ENCODE peak calls at places on chromosome 12, in eight cellular contexts. D is HepG2, S is endothelial cell of umbilical vein, X is A549, M is K562, P is HCT116, Q is GM12878, I is H1. C is an unnamed sample.

GRCh38 chr12:124123432-124124015 is 150.5 kb downstream of the ZNF664 start:
- DNase-seq in M (no peak), Q (no peak), I (no peak), D (no peak), X (no peak), P (no peak), S (no peak), C (no peak)

GRCh38 chr12:119288559-119288958 is 46.0 kb upstream of the CCDC60 start:
- DNase-seq in Q (no peak), I (no peak), M (no peak), S (no peak), D (no peak), X (no peak), P (no peak), C (no peak)

GRCh38 chr12:6110006-6110405 is 14.5 kb downstream of the VWF start:
- DNase-seq in P (no peak), S (no peak), D (no peak), X (no peak), M (no peak), Q (no peak), I (no peak), C (no peak)

GRCh38 chr12:91993287-91994028 is 152.2 kb downstream of the BTG1 start:
- DNase-seq in P (no peak), M (no peak), Q (no peak), I (no peak), D (no peak), S (peak), X (no peak), C (no peak)

GRCh38 chr12:51200806-51201205 is 17.1 kb downstream of the POU6F1 start:
- DNase-seq in I (no peak), D (no peak), S (no peak), X (no peak), M (no peak), Q (no peak), P (no peak), C (no peak)

GRCh38 chr12:3224530-3224903 is 147.3 kb downstream of the TSPAN9 start:
- DNase-seq in P (no peak), D (no peak), S (no peak), Q (no peak), X (no peak), I (no peak), M (no peak), C (no peak)

GRCh38 chr12:67052981-67053380 is 216.2 kb upstream of the CAND1 start:
- DNase-seq in X (no peak), D (no peak), I (no peak), Q (no peak), S (no peak), M (no peak), P (no peak), C (no peak)

GRCh38 chr12:4214912-4215861 is 58.4 kb upstream of the CCND2 start:
- DNase-seq in M (peak), D (no peak), Q (peak), P (no peak), S (no peak), I (no peak), X (no peak), C (peak)

GRCh38 chr12:75378354-75378753 is 12.5 kb upstream of the GLIPR1L2 start:
- DNase-seq in X (no peak), D (no peak), M (no peak), I (no peak), P (no peak), S (no peak), Q (no peak), C (no peak)

GRCh38 chr12:6215932-6216494 is 15.8 kb downstream of the CD9 start:
- DNase-seq in M (no peak), X (peak), I (no peak), S (peak), D (no peak), Q (no peak), P (peak), C (no peak)

GRCh38 chr12:99027491-99027890 is 382.4 kb downstream of the APAF1 start:
- DNase-seq in S (no peak), D (no peak), P (no peak), X (peak), I (no peak), Q (no peak), M (no peak), C (no peak)

GRCh38 chr12:88970742-88971141 is 381.6 kb downstream of the DUSP6 start:
- DNase-seq in Q (no peak), I (no peak), S (no peak), X (no peak), D (no peak), M (no peak), P (no peak), C (no peak)

GRCh38 chr12:92961949-92962348 is 32.9 kb upstream of the EEA1 start:
- DNase-seq in I (no peak), P (no peak), S (no peak), M (no peak), D (no peak), Q (no peak), X (no peak), C (peak)

GRCh38 chr12:49763006-49763591 is 21.7 kb downstream of the TMBIM6 start:
- DNase-seq in Q (no peak), P (no peak), X (peak), M (peak), D (peak), I (peak), S (peak), C (peak)

GRCh38 chr12:129675947-129676346 is 227.9 kb downstream of the TMEM132D start:
- DNase-seq in P (no peak), M (no peak), D (no peak), I (no peak), X (no peak), Q (no peak), S (no peak), C (no peak)

GRCh38 chr12:27779416-27779815 is 617 bp upstream of the KLHL42 start:
- DNase-seq in M (no peak), S (peak), I (no peak), X (peak), P (no peak), Q (no peak), D (peak), C (peak)

GRCh38 chr12:25965682-25966081 is 7.2 kb downstream of the RASSF8 start:
- DNase-seq in X (no peak), I (no peak), S (no peak), P (no peak), M (no peak), Q (no peak), D (no peak), C (no peak)

GRCh38 chr12:56029666-56030293 is 8.9 kb downstream of the IKZF4 start:
- DNase-seq in X (peak), P (no peak), S (peak), D (peak), M (peak), Q (no peak), I (no peak), C (peak)

GRCh38 chr12:48380596-48380995 is 29.9 kb upstream of the ZNF641 start:
- DNase-seq in M (no peak), D (no peak), P (no peak), S (no peak), X (no peak), I (no peak), Q (no peak), C (no peak)

GRCh38 chr12:31250179-31250578 is 75.8 kb downstream of the SINHCAF start:
- DNase-seq in P (no peak), Q (no peak), X (no peak), I (no peak), D (no peak), M (no peak), S (no peak), C (no peak)

GRCh38 chr12:19003110-19003509 is 126.4 kb upstream of the PLEKHA5 start:
- DNase-seq in I (no peak), D (no peak), M (no peak), P (no peak), S (no peak), X (no peak), Q (no peak), C (no peak)

DNA sequence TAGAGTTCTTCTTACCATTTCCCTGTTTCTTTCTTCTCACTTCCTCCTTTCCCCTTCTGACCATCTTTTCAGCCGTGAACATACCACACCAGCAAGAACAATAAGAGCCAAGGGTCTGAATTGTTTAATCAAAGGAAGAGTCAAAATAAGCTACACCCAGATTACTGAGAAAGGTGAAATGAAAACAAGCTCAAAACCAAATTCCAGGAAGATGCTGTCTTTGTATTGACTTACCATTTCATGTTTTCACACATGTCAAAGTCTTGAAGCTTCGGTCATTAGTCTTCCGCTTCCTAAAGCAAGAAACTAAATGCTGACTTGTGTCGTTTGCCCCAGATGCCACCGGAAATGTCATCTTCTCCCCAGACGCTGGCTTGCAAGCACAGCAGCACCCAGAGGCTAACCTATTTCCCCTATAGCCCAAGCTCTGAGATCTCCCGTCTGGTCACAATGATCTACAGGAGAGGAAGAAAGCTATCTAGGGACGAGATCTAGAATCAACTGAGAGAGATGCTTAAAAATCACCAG is 136.5 kb upstream of the AMIGO2 start:
- DNase-seq in M (no peak), S (no peak), Q (peak), I (no peak), P (no peak), X (no peak), D (no peak), C (peak)
- H3K4me3 ChIP-seq in M (no peak), S (no peak), Q (peak), I (no peak), P (no peak), X (no peak), D (no peak), C (peak)

DNA sequence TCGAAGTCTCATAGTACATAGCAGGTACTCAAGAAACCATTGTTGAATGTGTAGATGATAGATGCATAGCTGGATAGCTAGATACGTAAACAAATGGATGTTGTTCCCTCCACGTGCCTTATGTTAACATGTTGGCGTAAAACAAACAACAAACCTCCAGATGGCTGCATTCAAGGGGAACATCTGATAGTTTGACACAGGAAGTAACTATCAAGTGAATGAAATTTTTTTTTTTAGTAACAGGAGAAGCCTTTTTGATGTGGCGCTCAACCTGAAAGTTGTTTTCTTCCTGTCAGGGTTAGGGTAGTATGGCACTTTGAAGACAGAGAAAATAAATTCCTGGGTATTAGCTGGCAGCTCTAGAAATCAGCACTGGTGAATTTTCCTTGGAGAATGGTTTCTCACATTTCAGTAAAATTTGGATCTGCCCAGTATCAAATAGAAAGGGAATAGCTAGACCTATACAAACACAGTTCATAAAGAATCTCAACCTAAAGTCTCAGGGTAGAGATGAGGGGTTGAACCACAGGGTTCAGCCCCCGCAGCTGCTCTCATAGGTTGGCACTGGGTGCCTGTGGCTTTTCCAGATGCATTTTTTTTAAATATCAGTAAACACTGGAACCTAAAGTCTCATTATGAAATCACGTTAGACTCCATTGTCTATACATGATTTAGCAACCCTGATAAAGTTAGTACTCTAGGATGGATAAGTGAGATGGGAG is 18.8 kb upstream of the RAP1B start:
- DNase-seq in Q (peak), D (no peak), M (no peak), I (no peak), S (no peak), X (no peak), P (no peak), C (no peak)
- TF ChIP-seq POLR2A in Q (no peak), D (no peak), M (no peak), I (no peak), S (no peak), X (no peak), P (no peak), C (no peak)

DNA sequence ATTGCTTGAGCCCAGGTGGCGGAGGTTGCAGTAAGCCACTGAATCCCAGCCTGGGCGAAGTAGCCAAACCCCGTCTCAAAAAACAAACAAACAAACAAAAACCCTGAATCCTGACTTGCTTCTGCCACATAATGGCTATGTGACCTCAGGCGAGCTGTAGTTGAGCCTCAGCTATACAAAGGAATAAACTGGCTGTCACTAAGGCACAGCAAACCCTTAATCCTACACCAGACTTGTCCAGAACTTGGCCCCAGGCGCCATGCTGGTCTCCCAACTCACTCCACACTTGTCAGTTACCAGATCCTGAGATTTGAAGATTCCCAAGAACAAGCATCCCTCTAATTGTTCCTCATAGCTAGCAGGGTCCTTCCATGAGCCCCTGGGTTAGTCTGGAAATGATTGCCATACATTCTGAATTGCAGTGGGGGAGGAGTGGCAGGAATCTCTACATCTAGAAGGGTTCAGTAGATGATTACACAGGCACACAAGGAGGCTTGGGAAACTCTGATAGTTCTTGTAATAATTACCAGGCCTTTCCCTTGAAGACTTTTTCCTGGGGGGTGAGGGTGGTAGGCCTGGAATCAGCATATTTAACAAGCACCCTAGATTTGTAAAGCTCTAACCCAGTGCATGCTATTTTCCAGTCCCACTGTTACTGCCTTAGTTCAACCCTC is 9.9 kb downstream of the MAP3K12 start:
- DNase-seq in X (no peak), D (no peak), Q (no peak), M (no peak), I (no peak), S (no peak), P (no peak), C (no peak)
- TF ChIP-seq MAX in X (no peak), D (no peak), Q (no peak), M (no peak), I (no peak), S (no peak), P (no peak), C (no peak)

DNA sequence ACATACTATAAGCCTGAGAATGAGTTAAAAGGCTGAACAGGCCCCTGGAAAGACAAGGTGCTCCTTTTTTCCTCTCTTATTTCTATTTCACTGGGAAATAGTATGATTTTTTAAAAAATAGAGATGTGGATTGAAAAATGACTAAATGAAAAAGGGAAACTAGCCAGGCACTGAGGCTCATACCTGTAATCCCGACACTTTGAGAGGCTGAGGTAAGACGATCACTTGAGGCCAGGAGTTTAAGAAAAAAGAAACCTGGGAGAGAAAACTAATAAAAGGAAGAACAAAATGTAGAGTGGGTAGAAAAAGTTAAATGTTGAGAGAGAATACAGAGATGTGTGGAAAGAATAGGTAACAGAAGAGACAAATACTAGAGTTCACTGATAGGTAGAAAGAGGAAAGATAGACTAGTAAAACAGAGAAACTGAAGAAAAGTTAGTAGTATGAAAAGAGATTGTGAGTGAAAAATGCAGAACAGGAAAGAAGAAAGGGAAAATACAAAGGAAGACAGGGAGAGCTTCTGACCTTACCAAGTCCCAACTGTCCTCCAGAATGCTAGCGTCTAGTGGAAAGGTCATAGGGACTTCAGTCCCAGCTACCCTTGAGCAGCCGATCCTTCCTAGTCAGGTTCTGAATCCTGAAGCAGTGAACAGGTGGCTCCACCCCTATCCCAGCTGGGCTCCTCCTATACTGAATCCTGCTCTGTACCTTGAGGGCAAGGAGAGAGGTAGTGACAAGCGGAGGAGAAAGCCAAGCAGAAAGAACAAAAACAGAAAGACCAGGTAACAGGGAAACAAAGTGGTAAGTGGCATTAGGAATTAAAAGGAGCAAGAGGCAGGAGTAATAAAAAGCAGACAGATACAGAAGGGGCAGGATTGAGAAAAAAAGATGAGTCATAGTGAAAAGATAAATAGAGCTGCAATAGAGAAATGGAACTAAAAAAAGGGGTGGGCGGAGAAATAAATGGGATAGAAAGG is 7.3 kb downstream of the TMEM116 start:
- DNase-seq in X (peak), P (peak), D (no peak), I (no peak), M (peak), S (no peak), Q (no peak), C (peak)
- H3K4me3 ChIP-seq in X (no peak), P (peak), D (no peak), I (no peak), M (peak), S (no peak), Q (no peak), C (peak)

DNA sequence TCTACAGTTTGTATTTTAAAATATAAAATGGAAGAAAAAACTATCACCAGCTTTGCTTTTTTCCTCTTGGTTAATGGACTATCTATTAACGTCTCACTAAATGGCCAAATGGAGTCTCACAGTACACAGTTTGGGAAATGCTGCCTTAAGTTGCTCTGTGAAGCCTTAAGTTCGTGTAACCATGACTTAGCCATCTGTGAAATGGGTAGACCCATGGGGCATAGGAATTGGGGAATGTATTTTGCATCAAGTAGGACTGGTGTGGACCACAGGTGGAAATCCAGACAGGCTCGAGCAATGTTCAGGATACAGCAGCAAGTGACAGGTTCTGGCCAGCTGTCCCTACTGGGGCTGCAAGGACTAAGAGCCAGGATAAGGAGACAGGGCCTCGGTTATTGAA is 4.8 kb downstream of the P2RX7 start:
- DNase-seq in X (no peak), P (no peak), M (no peak), Q (no peak), I (no peak), S (no peak), D (no peak), C (no peak)
- TF ChIP-seq POLR2A in X (no peak), P (no peak), M (no peak), Q (no peak), I (no peak), S (no peak), D (no peak), C (no peak)

GRCh38 chr12:12182926-12183325 is 83.9 kb downstream of the LRP6 start:
- DNase-seq in P (no peak), X (no peak), Q (no peak), M (no peak), D (no peak), S (peak), I (no peak), C (no peak)
- TF ChIP-seq MAX in P (no peak), X (no peak), Q (no peak), M (no peak), D (no peak), S (no peak), I (no peak), C (no peak)

GRCh38 chr12:96420255-96420930 is 20.2 kb upstream of the CDK17 start:
- DNase-seq in M (no peak), P (no peak), X (no peak), D (no peak), Q (no peak), S (peak), I (no peak), C (no peak)
- H3K4me3 ChIP-seq in M (no peak), P (no peak), X (no peak), D (no peak), Q (no peak), S (no peak), I (no peak), C (no peak)

DNA sequence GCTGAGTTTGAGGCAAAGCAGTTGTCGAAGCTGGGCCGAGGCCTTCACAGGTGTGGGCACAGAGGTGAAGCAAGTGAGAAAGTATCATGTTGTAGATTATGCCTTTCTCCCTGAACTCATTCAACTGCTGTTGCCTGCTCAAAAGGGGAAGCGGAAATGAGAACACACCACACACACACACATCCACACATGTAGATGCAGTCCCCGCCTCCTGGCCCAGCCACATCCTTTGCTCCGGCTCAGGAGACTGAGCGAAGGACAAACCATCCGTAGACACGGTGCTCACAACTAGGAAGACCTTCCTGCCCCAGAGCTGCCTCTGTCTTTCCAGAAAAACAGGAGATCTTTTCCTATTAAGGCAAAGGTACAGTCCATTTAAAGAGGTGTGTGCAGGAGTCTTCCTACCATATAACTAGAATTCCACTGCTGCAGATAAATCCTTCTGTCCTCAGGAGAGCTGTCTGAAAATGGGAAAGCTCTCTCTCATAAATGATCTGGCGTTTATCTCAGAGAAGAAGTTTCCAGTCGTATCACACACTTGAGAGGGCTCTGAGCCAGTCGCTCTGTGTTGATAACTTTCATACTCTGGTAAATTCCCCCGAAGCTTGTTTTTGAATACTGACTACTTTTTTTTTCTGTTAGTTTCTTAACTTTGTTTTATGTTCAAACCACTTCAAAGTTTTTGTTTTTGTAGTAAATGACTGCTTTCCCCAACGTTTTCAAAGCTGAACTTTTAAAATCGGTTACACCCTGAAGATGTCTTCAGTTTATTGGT is at the start of gene TESPA1:
- DNase-seq in X (no peak), D (no peak), Q (peak), M (no peak), I (no peak), P (no peak), S (no peak), C (peak)
- TF ChIP-seq POLR2A in X (no peak), D (no peak), Q (peak), M (no peak), I (no peak), P (no peak), S (no peak), C (no peak)